ENCODE peak calls at places on chromosomes 12 and 14, in four cellular contexts. H is GM13976, I is heart left ventricle, R is AG10803. E is an unnamed sample.
A peak's percentile ranks its signal among the peaks of the same experiment; 100 is the strongest.

GRCh38 chr14:68961781-68962584 is 17.1 kb downstream of the ACTN1 start:
- DNase-seq in R (no peak), H (no peak), I (no peak), E (no peak)

GRCh38 chr14:37973031-37973908 is 234.4 kb upstream of the SSTR1 start:
- DNase-seq in R (peak; percentile 8), I (no peak), H (no peak), E (no peak)

GRCh38 chr14:74571901-74572828 is 39.9 kb downstream of the LTBP2 start:
- DNase-seq in H (no peak), I (no peak), R (peak; percentile 100), E (no peak)

GRCh38 chr14:64715628-64716412 is 11.6 kb downstream of the PLEKHG3 start:
- DNase-seq in R (no peak), H (no peak), I (no peak), E (no peak)

GRCh38 chr12:30136661-30137060 is 352.9 kb upstream of the TMTC1 start:
- DNase-seq in I (no peak), R (no peak), H (no peak), E (no peak)

GRCh38 chr14:93395227-93395626 is 35.5 kb upstream of the UNC79 start:
- DNase-seq in R (no peak), H (no peak), I (no peak), E (no peak)

GRCh38 chr14:55277972-55278740 is 6.9 kb downstream of the FBXO34 start:
- DNase-seq in R (no peak), H (peak; percentile 59), I (no peak), E (peak; percentile 60)

GRCh38 chr14:100440207-100440631 is 117.1 kb downstream of the SLC25A47 start:
- DNase-seq in R (peak; percentile 63), H (peak; percentile 63), I (peak; percentile 51), E (peak; percentile 63)

GRCh38 chr14:70254476-70254961 is 65.8 kb upstream of the SLC8A3 start:
- DNase-seq in H (peak; percentile 53), I (no peak), R (peak; percentile 6), E (peak; percentile 49)

GRCh38 chr14:94028450-94028826 is 2.3 kb downstream of the OTUB2 start:
- DNase-seq in R (no peak), H (no peak), I (no peak), E (peak; percentile 43)

GRCh38 chr12:62192486-62193250 is 67.5 kb upstream of the USP15 start:
- DNase-seq in I (peak; percentile 31), H (peak; percentile 80), R (peak; percentile 80), E (peak; percentile 74)

GRCh38 chr12:110258466-110258865 is 22.6 kb upstream of the ATP2A2 start:
- DNase-seq in R (no peak), I (no peak), H (no peak), E (no peak)

GRCh38 chr12:59151243-59151642 is 230.9 kb upstream of the LRIG3 start:
- DNase-seq in R (peak; percentile 64), H (no peak), I (no peak), E (no peak)

GRCh38 chr12:104303538-104304151 is at the start of gene EID3:
- DNase-seq in I (peak; percentile 93), R (peak; percentile 82), H (peak; percentile 94), E (peak; percentile 93)

GRCh38 chr14:31420013-31420318 is 384 bp downstream of the HEATR5A start:
- DNase-seq in I (peak; percentile 57), H (peak; percentile 56), R (no peak), E (peak; percentile 49)

GRCh38 chr14:68332011-68332410 is 460.9 kb downstream of the ZFP36L1 start:
- DNase-seq in H (no peak), R (no peak), I (no peak), E (no peak)

GRCh38 chr12:62758216-62758615 is 176.7 kb downstream of the PPM1H start:
- DNase-seq in H (no peak), I (no peak), R (peak; percentile 24), E (no peak)

GRCh38 chr12:2783936-2784600 is 10.7 kb upstream of the FKBP4 start:
- DNase-seq in I (peak; percentile 78), R (peak; percentile 23), H (peak; percentile 69), E (peak; percentile 68)

GRCh38 chr12:127579446-127579845 is 687.5 kb upstream of the TMEM132C start:
- DNase-seq in R (peak; percentile 66), H (no peak), I (no peak), E (no peak)

GRCh38 chr12:121223947-121224285 is 14.0 kb downstream of the P2RX4 start:
- DNase-seq in H (no peak), I (no peak), R (no peak), E (no peak)

GRCh38 chr12:103929051-103929908 is 930 bp upstream of the HSP90B1 start:
- DNase-seq in H (peak; percentile 85), I (peak; percentile 89), R (peak; percentile 92), E (peak; percentile 83)

GRCh38 chr14:93212432-93212831 is 5.4 kb downstream of the UBR7 start:
- DNase-seq in R (no peak), H (peak; percentile 59), I (no peak), E (peak; percentile 64)

GRCh38 chr12:119528241-119528640 is 65.3 kb upstream of the TMEM233 start:
- DNase-seq in H (no peak), I (no peak), R (no peak), E (no peak)

GRCh38 chr14:54002653-54003052 is 46.0 kb upstream of the BMP4 start:
- DNase-seq in I (no peak), H (no peak), R (peak; percentile 59), E (no peak)

GRCh38 chr14:39467889-39468524 is 35.8 kb upstream of the FBXO33 start:
- DNase-seq in H (no peak), I (no peak), R (peak; percentile 32), E (no peak)

GRCh38 chr12:79844693-79845092 is 90.2 kb downstream of the PPP1R12A start:
- DNase-seq in H (no peak), R (peak; percentile 67), I (no peak), E (no peak)

GRCh38 chr12:52333321-52333720 is 12.1 kb upstream of the KRT83 start:
- DNase-seq in I (no peak), R (no peak), H (no peak), E (no peak)

GRCh38 chr14:99541211-99541610 is 60.0 kb downstream of the CCNK start:
- DNase-seq in R (no peak), I (no peak), H (no peak), E (no peak)

GRCh38 chr12:79874665-79875064 is 60.2 kb downstream of the PPP1R12A start:
- DNase-seq in H (no peak), R (no peak), I (no peak), E (no peak)

GRCh38 chr14:86088156-86088555 is 558.2 kb downstream of the FLRT2 start:
- DNase-seq in I (no peak), H (no peak), R (no peak), E (no peak)

GRCh38 chr12:116011217-116011616 is 266.3 kb downstream of the MED13L start:
- DNase-seq in R (no peak), I (no peak), H (no peak), E (no peak)

GRCh38 chr12:108508243-108508642 is 6.8 kb upstream of the FICD start:
- DNase-seq in R (no peak), H (no peak), I (no peak), E (no peak)
- TF ChIP-seq CTCF in R (no peak), H (no peak), I (no peak), E (no peak)

GRCh38 chr12:29024117-29024516 is 125.0 kb upstream of the FAR2 start:
- DNase-seq in I (no peak), H (no peak), R (no peak), E (no peak)
- TF ChIP-seq CTCF in I (no peak), H (no peak), R (peak; percentile 37), E (no peak)

GRCh38 chr12:15225136-15225535 is 3.9 kb upstream of the RERG start:
- DNase-seq in H (no peak), R (no peak), I (no peak), E (no peak)

GRCh38 chr12:15230751-15231150 is 9.5 kb upstream of the RERG start:
- DNase-seq in R (no peak), I (no peak), H (no peak), E (no peak)

GRCh38 chr12:15230137-15230536 is 8.9 kb upstream of the RERG start:
- DNase-seq in R (no peak), H (no peak), I (no peak), E (no peak)

GRCh38 chr12:15231493-15231892 is 10.3 kb upstream of the RERG start:
- DNase-seq in I (no peak), R (no peak), H (no peak), E (no peak)

DNA sequence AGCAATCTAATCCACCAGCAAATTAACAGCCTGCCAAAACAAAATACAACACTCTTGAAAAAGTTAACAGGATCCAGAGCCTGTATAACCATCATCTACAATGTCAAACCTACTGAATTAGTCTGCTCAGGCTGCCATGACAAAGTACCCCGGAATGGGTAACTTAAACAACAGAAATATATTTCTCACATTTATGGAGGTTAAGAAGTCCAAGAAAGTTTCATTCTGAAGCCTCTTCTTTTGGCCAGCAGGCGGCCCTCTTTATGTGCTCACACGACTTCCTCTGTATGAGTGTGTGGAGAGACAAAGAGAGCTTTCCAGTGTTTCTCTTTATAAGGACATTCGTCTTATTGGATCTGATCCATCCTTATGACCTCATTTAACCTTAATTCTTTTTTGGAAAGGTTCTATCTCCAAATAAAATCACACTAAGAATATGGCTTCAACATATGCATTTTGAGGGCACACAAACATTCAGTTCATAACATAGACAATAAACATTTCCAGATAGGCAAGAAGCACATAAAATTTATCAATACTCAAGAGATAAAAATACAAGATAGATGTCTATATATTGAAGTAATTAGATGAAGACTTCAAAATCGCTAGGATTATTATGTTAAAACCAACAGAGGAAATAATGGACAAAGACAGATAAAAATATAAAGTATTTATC is 5.9 kb upstream of the RERG start:
- DNase-seq in I (no peak), H (peak; percentile 35), R (peak; percentile 53), E (peak; percentile 30)
- TF ChIP-seq CTCF in I (peak; percentile 40), H (no peak), R (peak; percentile 69), E (peak; percentile 52)

GRCh38 chr14:36647827-36648753 is 13.6 kb upstream of the PAX9 start:
- DNase-seq in R (peak; percentile 48), H (peak; percentile 10), I (no peak), E (peak; percentile 10)
- TF ChIP-seq CTCF in R (peak; percentile 62), H (no peak), I (peak; percentile 10), E (no peak)

DNA sequence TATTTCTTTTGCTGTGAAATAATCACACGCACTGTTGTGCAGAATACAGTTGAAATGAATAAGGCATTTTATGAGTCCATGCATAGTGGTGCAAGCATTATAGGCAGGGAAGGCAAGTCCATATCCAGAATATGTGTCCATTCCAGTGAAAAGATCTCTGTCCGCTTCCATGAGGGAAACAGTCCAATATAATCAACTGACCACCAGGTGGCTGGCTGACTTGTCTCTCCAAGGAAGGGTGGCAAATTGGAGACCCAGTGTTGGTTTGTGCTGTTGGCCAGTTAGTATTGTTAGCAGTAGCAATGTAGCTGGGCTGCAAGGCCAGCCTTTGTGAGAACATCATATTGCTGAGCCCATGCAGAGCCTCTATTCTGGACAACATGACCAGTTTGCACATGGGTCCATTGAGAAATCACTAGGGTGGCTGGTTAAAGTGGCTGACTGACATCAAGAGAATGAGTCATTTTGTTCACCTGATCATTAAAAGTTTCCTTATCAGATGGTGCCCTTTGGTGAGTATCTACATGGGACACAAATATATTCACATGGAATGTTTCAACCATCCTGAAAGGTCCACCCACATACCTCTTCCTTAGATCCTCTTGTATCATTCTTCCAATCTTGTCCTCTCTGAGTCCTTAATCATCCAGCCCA is 17.3 kb upstream of the YAF2 start:
- DNase-seq in H (no peak), I (no peak), R (no peak), E (no peak)
- TF ChIP-seq CTCF in H (no peak), I (no peak), R (no peak), E (no peak)

GRCh38 chr12:54357802-54358619 is 6.3 kb downstream of the GPR84 start:
- DNase-seq in I (no peak), H (peak; percentile 75), R (no peak), E (peak; percentile 70)
- TF ChIP-seq CTCF in I (no peak), H (no peak), R (no peak), E (no peak)

GRCh38 chr14:88824314-88825077 is at the start of gene TTC8:
- DNase-seq in I (peak; percentile 90), H (peak; percentile 91), R (peak; percentile 88), E (peak; percentile 89)
- TF ChIP-seq CTCF in I (no peak), H (no peak), R (no peak), E (no peak)